ENCODE peak calls at places on chromosomes 11 and 22, in six cellular contexts. One of them, this sample, is unnamed.

GRCh38 chr11:88131764-88132470 is 43.3 kb downstream of the RAB38 start:
- DNase-seq in epithelial cell of esophagus: no peak
- DNase-seq in endothelial cell: no peak
- DNase-seq in psoas muscle: no peak
- DNase-seq in coronary artery: no peak
- DNase-seq in CD4-positive, alpha-beta T cell: no peak
- DNase-seq in this sample: no peak

GRCh38 chr22:24392218-24392931 is 35.0 kb upstream of the ADORA2A start:
- DNase-seq in epithelial cell of esophagus: no peak
- DNase-seq in endothelial cell: no peak
- DNase-seq in psoas muscle: no peak
- DNase-seq in coronary artery: no peak
- DNase-seq in CD4-positive, alpha-beta T cell: no peak
- DNase-seq in this sample: no peak

GRCh38 chr11:35555238-35555887 is 29.9 kb upstream of the PAMR1 start:
- DNase-seq in epithelial cell of esophagus: no peak
- DNase-seq in endothelial cell: no peak
- DNase-seq in psoas muscle: no peak
- DNase-seq in coronary artery: no peak
- DNase-seq in CD4-positive, alpha-beta T cell: no peak
- DNase-seq in this sample: no peak

GRCh38 chr11:117866526-117866925 is 9.9 kb downstream of the FXYD6 start:
- DNase-seq in epithelial cell of esophagus: no peak
- DNase-seq in endothelial cell: no peak
- DNase-seq in psoas muscle: no peak
- DNase-seq in coronary artery: peak
- DNase-seq in CD4-positive, alpha-beta T cell: no peak
- DNase-seq in this sample: no peak

GRCh38 chr11:69670158-69670845 is 4.9 kb downstream of the LTO1 start:
- DNase-seq in epithelial cell of esophagus: peak
- DNase-seq in endothelial cell: peak
- DNase-seq in psoas muscle: peak
- DNase-seq in coronary artery: peak
- DNase-seq in CD4-positive, alpha-beta T cell: peak
- DNase-seq in this sample: peak

GRCh38 chr22:40394607-40395006 is 24.2 kb downstream of the SGSM3 start:
- DNase-seq in epithelial cell of esophagus: no peak
- DNase-seq in endothelial cell: no peak
- DNase-seq in psoas muscle: no peak
- DNase-seq in coronary artery: no peak
- DNase-seq in CD4-positive, alpha-beta T cell: no peak
- DNase-seq in this sample: no peak

GRCh38 chr11:111694851-111695250 is 71.3 kb downstream of the PPP2R1B start:
- DNase-seq in epithelial cell of esophagus: no peak
- DNase-seq in endothelial cell: no peak
- DNase-seq in psoas muscle: peak
- DNase-seq in coronary artery: no peak
- DNase-seq in CD4-positive, alpha-beta T cell: no peak
- DNase-seq in this sample: peak

GRCh38 chr11:221539-221938 is 14.0 kb downstream of the RIC8A start:
- DNase-seq in epithelial cell of esophagus: no peak
- DNase-seq in endothelial cell: no peak
- DNase-seq in psoas muscle: no peak
- DNase-seq in coronary artery: no peak
- DNase-seq in CD4-positive, alpha-beta T cell: no peak
- DNase-seq in this sample: no peak

GRCh38 chr11:83070878-83071640 is 638 bp downstream of the RAB30 start:
- DNase-seq in epithelial cell of esophagus: no peak
- DNase-seq in endothelial cell: peak
- DNase-seq in psoas muscle: peak
- DNase-seq in coronary artery: peak
- DNase-seq in CD4-positive, alpha-beta T cell: no peak
- DNase-seq in this sample: no peak

GRCh38 chr22:29820941-29821789 is 16.9 kb downstream of the ASCC2 start:
- DNase-seq in epithelial cell of esophagus: peak
- DNase-seq in endothelial cell: no peak
- DNase-seq in psoas muscle: peak
- DNase-seq in coronary artery: peak
- DNase-seq in CD4-positive, alpha-beta T cell: no peak
- DNase-seq in this sample: no peak

GRCh38 chr11:126465573-126466287 is 110.2 kb downstream of the ST3GAL4 start:
- DNase-seq in epithelial cell of esophagus: no peak
- DNase-seq in endothelial cell: no peak
- DNase-seq in psoas muscle: no peak
- DNase-seq in coronary artery: no peak
- DNase-seq in CD4-positive, alpha-beta T cell: no peak
- DNase-seq in this sample: no peak

GRCh38 chr11:120746836-120747609 is 235.5 kb downstream of the GRIK4 start:
- DNase-seq in epithelial cell of esophagus: peak
- DNase-seq in endothelial cell: no peak
- DNase-seq in psoas muscle: no peak
- DNase-seq in coronary artery: no peak
- DNase-seq in CD4-positive, alpha-beta T cell: no peak
- DNase-seq in this sample: no peak

GRCh38 chr11:94638902-94639373 is 71.8 kb downstream of the PIWIL4 start:
- DNase-seq in epithelial cell of esophagus: peak
- DNase-seq in endothelial cell: no peak
- DNase-seq in psoas muscle: no peak
- DNase-seq in coronary artery: no peak
- DNase-seq in CD4-positive, alpha-beta T cell: no peak
- DNase-seq in this sample: no peak

GRCh38 chr11:43892851-43893250 is 12.2 kb downstream of the ALKBH3 start:
- DNase-seq in epithelial cell of esophagus: no peak
- DNase-seq in endothelial cell: no peak
- DNase-seq in psoas muscle: no peak
- DNase-seq in coronary artery: no peak
- DNase-seq in CD4-positive, alpha-beta T cell: no peak
- DNase-seq in this sample: no peak

GRCh38 chr11:58926251-58926650 is 13.0 kb upstream of the GLYATL1 start:
- DNase-seq in epithelial cell of esophagus: no peak
- DNase-seq in endothelial cell: no peak
- DNase-seq in psoas muscle: no peak
- DNase-seq in coronary artery: no peak
- DNase-seq in CD4-positive, alpha-beta T cell: no peak
- DNase-seq in this sample: no peak

GRCh38 chr22:26174280-26174679 is 5.0 kb downstream of the SEZ6L start:
- DNase-seq in epithelial cell of esophagus: no peak
- DNase-seq in endothelial cell: peak
- DNase-seq in psoas muscle: no peak
- DNase-seq in coronary artery: no peak
- DNase-seq in CD4-positive, alpha-beta T cell: no peak
- DNase-seq in this sample: no peak
- TF ChIP-seq CTCF in epithelial cell of esophagus: no peak
- TF ChIP-seq CTCF in endothelial cell: peak
- TF ChIP-seq CTCF in psoas muscle: no peak
- TF ChIP-seq CTCF in coronary artery: no peak
- TF ChIP-seq CTCF in CD4-positive, alpha-beta T cell: no peak
- TF ChIP-seq CTCF in this sample: peak

GRCh38 chr11:3609416-3610265 is 32.2 kb downstream of the ART5 start:
- DNase-seq in epithelial cell of esophagus: peak
- DNase-seq in endothelial cell: peak
- DNase-seq in psoas muscle: no peak
- DNase-seq in coronary artery: no peak
- DNase-seq in CD4-positive, alpha-beta T cell: no peak
- DNase-seq in this sample: peak
- TF ChIP-seq CTCF in epithelial cell of esophagus: peak
- TF ChIP-seq CTCF in endothelial cell: peak
- TF ChIP-seq CTCF in psoas muscle: peak
- TF ChIP-seq CTCF in coronary artery: peak
- TF ChIP-seq CTCF in CD4-positive, alpha-beta T cell: peak
- TF ChIP-seq CTCF in this sample: peak

GRCh38 chr11:66641834-66642233 is 3.3 kb downstream of the RBM4 start:
- DNase-seq in epithelial cell of esophagus: no peak
- DNase-seq in endothelial cell: no peak
- DNase-seq in psoas muscle: no peak
- DNase-seq in coronary artery: no peak
- DNase-seq in CD4-positive, alpha-beta T cell: no peak
- DNase-seq in this sample: no peak

GRCh38 chr11:66637557-66638176 is 836 bp upstream of the RBM4 start:
- DNase-seq in epithelial cell of esophagus: peak
- DNase-seq in endothelial cell: peak
- DNase-seq in psoas muscle: no peak
- DNase-seq in coronary artery: no peak
- DNase-seq in CD4-positive, alpha-beta T cell: no peak
- DNase-seq in this sample: no peak

GRCh38 chr11:66638177-66639065 is at the start of gene RBM4:
- DNase-seq in epithelial cell of esophagus: peak
- DNase-seq in endothelial cell: peak
- DNase-seq in psoas muscle: peak
- DNase-seq in coronary artery: peak
- DNase-seq in CD4-positive, alpha-beta T cell: peak
- DNase-seq in this sample: peak

GRCh38 chr11:66636411-66636810 is 2.1 kb upstream of the RBM4 start:
- DNase-seq in epithelial cell of esophagus: peak
- DNase-seq in endothelial cell: no peak
- DNase-seq in psoas muscle: no peak
- DNase-seq in coronary artery: no peak
- DNase-seq in CD4-positive, alpha-beta T cell: no peak
- DNase-seq in this sample: no peak

GRCh38 chr11:66639066-66639813 is 737 bp downstream of the RBM4 start:
- DNase-seq in epithelial cell of esophagus: peak
- DNase-seq in endothelial cell: peak
- DNase-seq in psoas muscle: no peak
- DNase-seq in coronary artery: no peak
- DNase-seq in CD4-positive, alpha-beta T cell: no peak
- DNase-seq in this sample: no peak
- TF ChIP-seq CTCF in epithelial cell of esophagus: no peak
- TF ChIP-seq CTCF in endothelial cell: no peak
- TF ChIP-seq CTCF in psoas muscle: no peak
- TF ChIP-seq CTCF in coronary artery: no peak
- TF ChIP-seq CTCF in CD4-positive, alpha-beta T cell: no peak
- TF ChIP-seq CTCF in this sample: peak

DNA sequence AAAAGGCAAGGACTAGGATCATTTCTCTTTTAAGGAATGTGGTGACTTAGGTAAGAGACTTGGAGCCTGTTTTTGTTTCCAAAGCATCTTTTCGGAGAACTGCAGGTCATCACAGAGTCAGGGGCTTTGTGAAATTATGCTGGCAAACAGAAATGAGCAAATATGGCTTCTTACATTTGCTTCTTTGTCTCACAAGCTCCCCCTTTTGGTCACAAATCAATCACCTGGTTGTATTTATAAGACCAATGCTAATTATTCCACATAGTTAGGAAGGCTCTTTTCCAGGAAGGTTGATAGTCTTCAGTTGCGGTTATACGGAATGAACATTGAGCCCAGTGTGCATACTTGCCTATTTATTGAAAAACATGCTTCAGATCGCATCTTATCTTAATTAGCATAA is 34.6 kb upstream of the CEP126 start:
- DNase-seq in epithelial cell of esophagus: peak
- DNase-seq in endothelial cell: no peak
- DNase-seq in psoas muscle: no peak
- DNase-seq in coronary artery: no peak
- DNase-seq in CD4-positive, alpha-beta T cell: no peak
- DNase-seq in this sample: no peak
- TF ChIP-seq CTCF in epithelial cell of esophagus: peak
- TF ChIP-seq CTCF in endothelial cell: peak
- TF ChIP-seq CTCF in psoas muscle: no peak
- TF ChIP-seq CTCF in coronary artery: no peak
- TF ChIP-seq CTCF in CD4-positive, alpha-beta T cell: no peak
- TF ChIP-seq CTCF in this sample: peak

GRCh38 chr11:100825610-100826009 is 138.5 kb downstream of the ARHGAP42 start:
- DNase-seq in epithelial cell of esophagus: peak
- DNase-seq in endothelial cell: no peak
- DNase-seq in psoas muscle: no peak
- DNase-seq in coronary artery: no peak
- DNase-seq in CD4-positive, alpha-beta T cell: no peak
- DNase-seq in this sample: no peak

GRCh38 chr11:100831929-100832480 is 144.9 kb downstream of the ARHGAP42 start:
- DNase-seq in epithelial cell of esophagus: peak
- DNase-seq in endothelial cell: no peak
- DNase-seq in psoas muscle: peak
- DNase-seq in coronary artery: no peak
- DNase-seq in CD4-positive, alpha-beta T cell: no peak
- DNase-seq in this sample: no peak

GRCh38 chr11:100830978-100831732 is 144.1 kb downstream of the ARHGAP42 start:
- DNase-seq in epithelial cell of esophagus: peak
- DNase-seq in endothelial cell: no peak
- DNase-seq in psoas muscle: no peak
- DNase-seq in coronary artery: no peak
- DNase-seq in CD4-positive, alpha-beta T cell: no peak
- DNase-seq in this sample: no peak

GRCh38 chr11:100830295-100830694 is 143.2 kb downstream of the ARHGAP42 start:
- DNase-seq in epithelial cell of esophagus: peak
- DNase-seq in endothelial cell: no peak
- DNase-seq in psoas muscle: peak
- DNase-seq in coronary artery: no peak
- DNase-seq in CD4-positive, alpha-beta T cell: no peak
- DNase-seq in this sample: no peak

GRCh38 chr11:100827934-100828661 is 141.0 kb downstream of the ARHGAP42 start:
- DNase-seq in epithelial cell of esophagus: peak
- DNase-seq in endothelial cell: peak
- DNase-seq in psoas muscle: no peak
- DNase-seq in coronary artery: no peak
- DNase-seq in CD4-positive, alpha-beta T cell: no peak
- DNase-seq in this sample: no peak
- TF ChIP-seq CTCF in epithelial cell of esophagus: peak
- TF ChIP-seq CTCF in endothelial cell: peak
- TF ChIP-seq CTCF in psoas muscle: no peak
- TF ChIP-seq CTCF in coronary artery: no peak
- TF ChIP-seq CTCF in CD4-positive, alpha-beta T cell: no peak
- TF ChIP-seq CTCF in this sample: peak

GRCh38 chr22:26585104-26585790 is 4.7 kb downstream of the TPST2 start:
- DNase-seq in epithelial cell of esophagus: peak
- DNase-seq in endothelial cell: no peak
- DNase-seq in psoas muscle: peak
- DNase-seq in coronary artery: peak
- DNase-seq in CD4-positive, alpha-beta T cell: no peak
- DNase-seq in this sample: no peak
- TF ChIP-seq CTCF in epithelial cell of esophagus: peak
- TF ChIP-seq CTCF in endothelial cell: no peak
- TF ChIP-seq CTCF in psoas muscle: no peak
- TF ChIP-seq CTCF in coronary artery: no peak
- TF ChIP-seq CTCF in CD4-positive, alpha-beta T cell: no peak
- TF ChIP-seq CTCF in this sample: no peak

GRCh38 chr11:3109921-3110706 is 52.9 kb upstream of the CARS1 start:
- DNase-seq in epithelial cell of esophagus: peak
- DNase-seq in endothelial cell: peak
- DNase-seq in psoas muscle: peak
- DNase-seq in coronary artery: peak
- DNase-seq in CD4-positive, alpha-beta T cell: no peak
- DNase-seq in this sample: no peak
- TF ChIP-seq CTCF in epithelial cell of esophagus: peak
- TF ChIP-seq CTCF in endothelial cell: peak
- TF ChIP-seq CTCF in psoas muscle: peak
- TF ChIP-seq CTCF in coronary artery: peak
- TF ChIP-seq CTCF in CD4-positive, alpha-beta T cell: peak
- TF ChIP-seq CTCF in this sample: peak

DNA sequence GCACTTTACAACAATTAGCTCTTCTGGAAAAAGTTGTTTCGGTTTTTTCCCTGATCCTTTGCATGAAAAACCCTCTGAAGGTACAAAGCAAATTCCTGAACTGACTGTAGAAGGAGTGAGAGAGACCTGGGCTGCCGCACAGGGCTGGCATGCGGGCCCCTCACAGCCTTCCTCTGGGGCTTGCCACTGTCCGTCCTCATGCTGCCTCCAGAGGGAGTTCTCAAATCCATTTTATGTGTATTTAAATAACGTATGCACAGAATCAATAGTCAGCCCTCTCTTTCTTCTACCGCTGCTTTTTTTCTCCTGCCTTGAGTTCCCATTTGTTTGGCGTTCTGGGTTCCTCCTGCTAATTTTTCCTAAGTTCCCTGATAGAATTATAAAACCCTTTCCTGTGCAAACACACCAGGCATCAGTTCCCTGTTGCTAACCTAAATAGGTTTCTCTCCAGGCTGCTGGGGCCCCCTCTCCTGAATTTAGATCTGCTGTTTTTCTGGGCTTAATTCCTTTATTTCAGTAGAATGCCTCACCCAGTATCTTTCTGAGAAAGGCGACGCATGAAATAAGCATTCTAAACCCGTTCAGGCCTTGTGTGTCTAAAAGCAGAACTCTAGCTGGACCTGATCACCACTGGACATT is 52.4 kb downstream of the PHF21B start:
- DNase-seq in epithelial cell of esophagus: no peak
- DNase-seq in endothelial cell: no peak
- DNase-seq in psoas muscle: no peak
- DNase-seq in coronary artery: no peak
- DNase-seq in CD4-positive, alpha-beta T cell: no peak
- DNase-seq in this sample: no peak
- TF ChIP-seq CTCF in epithelial cell of esophagus: peak
- TF ChIP-seq CTCF in endothelial cell: peak
- TF ChIP-seq CTCF in psoas muscle: no peak
- TF ChIP-seq CTCF in coronary artery: no peak
- TF ChIP-seq CTCF in CD4-positive, alpha-beta T cell: no peak
- TF ChIP-seq CTCF in this sample: peak